ENCODE peak calls at places on chromosome X, in four cellular contexts. J, C, V and B are unnamed samples.

GRCh38 chrX:45850197-45850774 is 649.6 kb upstream of the DIPK2B start:
- DNase-seq in J (peak), C (no peak), V (no peak), B (peak)

GRCh38 chrX:68506649-68507048 is 7.8 kb downstream of the YIPF6 start:
- DNase-seq in J (no peak), C (no peak), V (no peak), B (no peak)

GRCh38 chrX:56802921-56803848 is 74.1 kb downstream of the NBDY start:
- DNase-seq in J (peak), C (peak), V (peak), B (peak)

GRCh38 chrX:137926090-137926489 is 360.2 kb downstream of the ZIC3 start:
- DNase-seq in J (no peak), C (no peak), V (no peak), B (peak)

GRCh38 chrX:155094468-155095061 is 23.3 kb downstream of the BRCC3 start:
- DNase-seq in J (no peak), C (no peak), V (no peak), B (no peak)

GRCh38 chrX:30488092-30488491 is 89.5 kb downstream of the TASL start:
- DNase-seq in J (peak), C (no peak), V (no peak), B (no peak)

GRCh38 chrX:10797493-10797892 is 177.1 kb upstream of the MID1 start:
- DNase-seq in J (no peak), C (no peak), V (no peak), B (no peak)

GRCh38 chrX:139559383-139560042 is 29.0 kb downstream of the F9 start:
- DNase-seq in J (peak), C (peak), V (no peak), B (peak)

GRCh38 chrX:101081257-101081656 is 2.6 kb downstream of the TMEM35A start:
- DNase-seq in J (no peak), C (no peak), V (no peak), B (no peak)

GRCh38 chrX:153381684-153382532 is 19.2 kb downstream of the PNMA6E start:
- DNase-seq in J (no peak), C (no peak), V (no peak), B (peak)

GRCh38 chrX:70754169-70754843 is 154.2 kb downstream of the TEX11 start:
- DNase-seq in J (no peak), C (no peak), V (no peak), B (no peak)

GRCh38 chrX:13090261-13091110 is 46.1 kb upstream of the FAM9C start:
- DNase-seq in J (no peak), C (no peak), V (no peak), B (no peak)

GRCh38 chrX:13398073-13398823 is 78.4 kb upstream of the ATXN3L start:
- DNase-seq in J (no peak), C (no peak), V (peak), B (no peak)

GRCh38 chrX:153828723-153829548 is 1.4 kb downstream of the PDZD4 start:
- DNase-seq in J (no peak), C (no peak), V (peak), B (peak)

GRCh38 chrX:153643431-153644351 is 3.3 kb upstream of the DUSP9 start:
- DNase-seq in J (no peak), C (no peak), V (peak), B (peak)

GRCh38 chrX:9677098-9677739 is 88.4 kb downstream of the GPR143 start:
- DNase-seq in J (no peak), C (no peak), V (peak), B (no peak)

GRCh38 chrX:50100188-50100587 is 100.6 kb downstream of the AKAP4 start:
- DNase-seq in J (no peak), C (no peak), V (no peak), B (no peak)

GRCh38 chrX:129808163-129808828 is 28.5 kb downstream of the SASH3 start:
- DNase-seq in J (no peak), C (no peak), V (no peak), B (no peak)

GRCh38 chrX:136021160-136021559 is 35.9 kb downstream of the SLC9A6 start:
- DNase-seq in J (no peak), C (no peak), V (no peak), B (no peak)

GRCh38 chrX:47366051-47366722 is 4.2 kb upstream of the ZNF157 start:
- DNase-seq in J (peak), C (peak), V (peak), B (peak)

GRCh38 chrX:68822641-68823410 is 6.0 kb upstream of the EFNB1 start:
- DNase-seq in J (peak), C (no peak), V (no peak), B (peak)

GRCh38 chrX:124455966-124456365 is 109.6 kb downstream of the SH2D1A start:
- DNase-seq in J (no peak), C (no peak), V (no peak), B (no peak)

GRCh38 chrX:152845618-152846240 is 14.9 kb downstream of the NSDHL start:
- DNase-seq in J (no peak), C (no peak), V (no peak), B (no peak)

GRCh38 chrX:87338510-87338909 is 179.1 kb upstream of the KLHL4 start:
- DNase-seq in J (no peak), C (no peak), V (no peak), B (no peak)

GRCh38 chrX:118528089-118528753 is 32.6 kb downstream of the DOCK11 start:
- DNase-seq in J (no peak), C (no peak), V (no peak), B (no peak)

GRCh38 chrX:45788941-45789348 is 588.3 kb upstream of the DIPK2B start:
- DNase-seq in J (no peak), C (no peak), V (peak), B (no peak)

GRCh38 chrX:22922961-22923360 is 76.8 kb upstream of the DDX53 start:
- DNase-seq in J (no peak), C (no peak), V (no peak), B (no peak)

GRCh38 chrX:65572971-65573370 is 38.4 kb upstream of the LAS1L start:
- DNase-seq in J (no peak), C (no peak), V (no peak), B (no peak)

GRCh38 chrX:132636080-132636479 is 147.2 kb upstream of the MBNL3 start:
- DNase-seq in J (no peak), C (no peak), V (no peak), B (no peak)

GRCh38 chrX:13473666-13474516 is 95.5 kb upstream of the EGFL6 start:
- DNase-seq in J (no peak), C (no peak), V (no peak), B (no peak)

GRCh38 chrX:18537068-18537467 is 111.7 kb downstream of the CDKL5 start:
- DNase-seq in J (no peak), C (no peak), V (no peak), B (no peak)

DNA sequence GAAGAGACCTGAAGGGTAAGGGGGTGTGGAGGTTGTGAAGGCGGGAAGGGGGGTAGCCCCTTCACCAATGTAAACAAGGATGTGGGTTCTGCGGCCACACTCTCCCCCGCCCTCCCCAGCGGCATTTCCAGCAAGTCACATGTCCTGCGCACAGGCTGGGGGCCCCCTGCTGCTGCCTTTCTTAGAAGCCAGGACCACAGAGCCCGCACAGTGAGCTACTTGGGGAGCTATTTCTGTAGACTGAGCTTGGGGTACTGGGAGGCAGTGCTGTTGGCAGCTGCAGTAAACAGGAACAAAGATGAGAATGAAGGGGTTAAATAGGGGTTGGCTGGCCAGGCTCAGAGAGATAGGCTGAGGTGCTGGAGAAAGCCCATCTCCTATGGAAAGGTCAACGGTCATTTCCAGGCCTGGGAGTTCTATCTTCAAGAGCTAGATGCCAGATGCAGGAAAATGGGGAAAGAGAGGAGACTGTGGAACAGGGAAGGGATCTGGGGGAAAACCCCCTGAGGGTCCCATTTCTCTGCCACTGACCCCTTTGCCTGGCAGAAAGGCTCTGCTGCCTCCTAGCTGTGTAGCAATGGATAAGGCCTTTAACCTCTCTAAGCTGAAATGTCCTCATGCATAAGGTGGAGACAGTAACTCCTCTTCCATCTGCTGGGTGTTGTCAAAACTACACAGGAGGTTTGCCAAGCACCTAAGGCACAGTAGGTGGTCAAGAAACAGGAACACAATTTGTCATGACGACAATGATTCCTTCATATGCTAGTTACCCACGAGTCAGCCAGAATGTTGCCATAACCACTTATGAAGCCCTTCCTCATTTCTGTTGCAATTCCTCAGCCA is 18.5 kb upstream of the PIM2 start:
- DNase-seq in J (no peak), C (no peak), V (no peak), B (no peak)
- TF ChIP-seq CTCF in J (no peak), C (no peak), V (no peak), B (no peak)

GRCh38 chrX:40663880-40664630 is 16.7 kb upstream of the CXorf38 start:
- DNase-seq in J (no peak), C (no peak), V (no peak), B (peak)
- TF ChIP-seq CTCF in J (peak), C (peak), V (no peak), B (no peak)

GRCh38 chrX:24498181-24498580 is 33.1 kb downstream of the PDK3 start:
- DNase-seq in J (no peak), C (no peak), V (peak), B (no peak)
- TF ChIP-seq CTCF in J (peak), C (peak), V (peak), B (no peak)

DNA sequence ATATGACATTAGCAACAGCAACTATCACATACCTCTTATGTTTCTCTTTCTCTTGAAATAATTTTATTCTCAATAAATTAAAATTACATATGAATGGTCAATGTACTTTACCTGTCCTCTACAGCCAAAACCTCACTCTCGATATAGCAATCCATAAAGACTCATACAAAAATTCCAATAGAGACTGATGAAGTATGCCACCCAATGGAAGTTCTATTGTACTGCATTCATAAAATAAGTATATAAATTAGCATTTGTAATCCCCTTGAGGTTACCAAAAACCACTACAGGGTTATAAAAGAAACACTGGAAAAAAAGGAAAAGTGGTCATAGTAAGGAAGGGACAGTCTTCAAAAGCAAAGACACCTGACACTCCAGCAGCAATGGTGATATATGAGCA is 32.8 kb downstream of the CLDN2 start:
- DNase-seq in J (no peak), C (no peak), V (no peak), B (no peak)
- TF ChIP-seq CTCF in J (peak), C (peak), V (no peak), B (peak)

GRCh38 chrX:108199691-108200090 is 108.1 kb downstream of the ATG4A start:
- DNase-seq in J (peak), C (no peak), V (no peak), B (peak)
- TF ChIP-seq CTCF in J (peak), C (peak), V (no peak), B (peak)

DNA sequence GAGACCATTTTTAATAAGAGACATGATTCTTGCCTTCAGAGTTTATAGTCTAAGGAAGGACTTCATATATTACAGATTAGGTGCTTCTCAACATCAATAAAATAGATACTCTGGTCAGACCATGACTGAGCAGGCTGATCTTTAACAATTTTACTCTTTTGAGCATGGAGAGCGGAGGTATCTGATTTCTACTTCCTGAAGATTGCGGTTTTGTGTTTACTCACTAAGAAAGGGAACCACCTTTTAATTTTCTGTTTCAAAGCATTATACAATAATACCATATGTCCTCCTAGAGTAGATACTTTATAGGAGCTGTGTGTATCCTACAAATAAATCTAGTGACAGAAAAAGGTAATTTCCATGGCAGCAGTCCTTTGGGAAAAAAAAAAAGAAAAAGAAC is 12.5 kb downstream of the MORC4 start:
- DNase-seq in J (no peak), C (no peak), V (no peak), B (no peak)
- TF ChIP-seq CTCF in J (no peak), C (no peak), V (no peak), B (no peak)

GRCh38 chrX:150587585-150588503 is 19.4 kb downstream of the MTM1 start:
- DNase-seq in J (no peak), C (no peak), V (no peak), B (peak)
- TF ChIP-seq CTCF in J (peak), C (peak), V (peak), B (peak)

GRCh38 chrX:149938427-149939270 is at the start of gene EOLA2:
- DNase-seq in J (peak), C (peak), V (peak), B (peak)
- TF ChIP-seq CTCF in J (peak), C (peak), V (peak), B (peak)

DNA sequence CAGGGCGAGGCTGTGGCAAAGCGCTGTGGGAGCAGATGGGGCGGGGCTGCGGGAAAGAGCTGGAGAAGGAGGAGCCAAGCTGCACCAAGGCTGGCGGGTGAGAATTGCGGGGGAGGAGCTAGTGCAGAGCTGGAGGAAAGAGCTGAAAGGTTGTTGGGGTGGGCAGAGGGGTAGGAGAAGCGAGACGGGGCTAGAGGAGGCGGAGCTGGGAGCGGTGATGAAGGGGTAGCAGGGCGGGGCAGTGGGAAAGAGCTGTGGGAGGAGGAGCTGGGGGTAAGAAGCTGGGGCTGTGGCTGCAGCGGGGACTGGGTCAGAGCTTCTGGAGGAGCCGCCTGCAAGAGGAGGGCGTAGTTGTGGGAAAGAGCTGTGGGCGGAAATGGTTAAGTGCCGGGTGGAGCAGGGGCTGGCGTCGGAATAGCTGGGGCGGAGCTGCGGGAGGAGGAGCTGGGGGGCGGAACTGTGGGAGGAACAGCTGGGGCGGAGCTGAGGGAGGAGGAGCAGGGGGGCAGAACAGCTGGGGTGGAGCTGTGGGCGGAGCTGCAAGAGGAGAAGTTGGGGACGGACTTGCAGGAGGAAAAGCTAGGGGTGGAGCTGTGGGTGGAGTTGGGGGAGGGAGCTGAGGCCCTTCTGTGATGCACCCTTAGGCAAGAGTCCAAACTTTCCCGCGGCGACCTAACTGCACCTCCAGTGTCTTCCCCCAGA is 1.9 kb upstream of the EOLA2 start:
- DNase-seq in J (peak), C (peak), V (peak), B (peak)
- TF ChIP-seq CTCF in J (no peak), C (peak), V (no peak), B (no peak)